ENCODE peak calls at places on chromosomes 4 and X, in six cellular contexts. U, C, S, M, I and W are unnamed samples. For H3K36me3, the result is how much of the 10 kb centered on the place peaks cover.

GRCh38 chr4:10582059-10582686 is 102.4 kb downstream of the CLNK start:
- DNase-seq in I (peak), S (no peak), U (peak), C (peak), M (peak), W (no peak)

GRCh38 chr4:139922625-139923024 is 231.4 kb downstream of the MAML3 start:
- DNase-seq in C (no peak), U (peak), M (no peak), I (no peak), S (no peak), W (no peak)

GRCh38 chr4:57850141-57850540 is 740.0 kb upstream of the IGFBP7 start:
- DNase-seq in U (no peak), M (no peak), I (no peak), S (no peak), C (no peak), W (no peak)

GRCh38 chrX:156008915-156009314 is 11.4 kb downstream of the IL9R start:
- DNase-seq in U (no peak), C (no peak), S (no peak), I (no peak), M (no peak), W (no peak)

GRCh38 chrX:110665636-110666035 is 130.0 kb downstream of the CHRDL1 start:
- DNase-seq in S (peak), M (peak), C (no peak), U (peak), I (peak), W (no peak)

GRCh38 chr4:90503677-90504076 is 376.5 kb downstream of the CCSER1 start:
- DNase-seq in M (no peak), I (no peak), C (no peak), S (no peak), U (no peak), W (no peak)

GRCh38 chr4:22969314-22969896 is 276.7 kb downstream of the GBA3 start:
- DNase-seq in U (peak), S (no peak), M (peak), C (no peak), I (no peak), W (no peak)

GRCh38 chrX:113868716-113869115 is 715.2 kb upstream of the HTR2C start:
- DNase-seq in M (no peak), C (no peak), U (no peak), I (no peak), S (no peak), W (no peak)

GRCh38 chr4:81314196-81314896 is 99.3 kb upstream of the PRKG2 start:
- DNase-seq in S (peak), C (no peak), I (peak), U (peak), M (peak), W (peak)

GRCh38 chr4:122661661-122662160 is 40.8 kb upstream of the IL21 start:
- DNase-seq in C (no peak), U (peak), S (no peak), I (no peak), M (no peak), W (no peak)

DNA sequence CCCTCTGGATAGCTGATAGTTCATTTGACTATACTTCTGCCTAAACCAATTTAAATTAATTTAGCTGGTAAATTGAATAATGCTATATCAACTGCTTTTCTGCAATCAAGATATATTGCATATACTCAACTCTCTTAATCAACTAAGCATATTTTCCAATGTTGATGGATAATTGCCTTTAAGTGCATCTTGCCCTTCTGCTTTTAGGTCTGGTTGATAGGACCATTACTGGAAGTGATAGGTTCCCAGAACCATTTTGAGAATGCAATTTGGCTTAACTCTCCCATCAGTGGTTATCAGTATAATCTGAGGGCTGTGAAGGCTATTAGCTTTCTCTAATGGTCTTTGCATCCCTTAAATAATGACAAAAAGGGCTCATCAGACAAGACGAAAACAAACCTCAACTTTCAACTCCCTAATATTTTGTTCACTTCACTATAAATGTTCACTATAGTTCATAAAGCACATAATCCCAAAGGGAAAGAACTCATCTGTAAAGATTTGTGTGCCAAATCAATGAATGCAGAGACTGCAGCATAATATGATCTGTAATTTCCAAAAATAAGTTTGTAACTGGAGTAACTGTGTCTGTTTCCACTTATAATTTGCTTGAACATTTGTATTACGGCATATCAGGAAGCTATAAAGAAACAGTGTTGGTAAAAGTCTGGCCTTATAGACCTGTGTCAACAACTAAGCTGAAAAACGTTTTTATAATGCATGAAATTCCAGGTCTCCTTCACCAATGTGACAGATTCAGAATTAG is 273.6 kb downstream of the FBXO8 start:
- DNase-seq in U (no peak), I (no peak), M (no peak), C (no peak), S (no peak), W (no peak)
- H3K4me3 ChIP-seq in U (no peak), I (no peak), M (no peak), C (no peak), S (no peak), W (no peak)

DNA sequence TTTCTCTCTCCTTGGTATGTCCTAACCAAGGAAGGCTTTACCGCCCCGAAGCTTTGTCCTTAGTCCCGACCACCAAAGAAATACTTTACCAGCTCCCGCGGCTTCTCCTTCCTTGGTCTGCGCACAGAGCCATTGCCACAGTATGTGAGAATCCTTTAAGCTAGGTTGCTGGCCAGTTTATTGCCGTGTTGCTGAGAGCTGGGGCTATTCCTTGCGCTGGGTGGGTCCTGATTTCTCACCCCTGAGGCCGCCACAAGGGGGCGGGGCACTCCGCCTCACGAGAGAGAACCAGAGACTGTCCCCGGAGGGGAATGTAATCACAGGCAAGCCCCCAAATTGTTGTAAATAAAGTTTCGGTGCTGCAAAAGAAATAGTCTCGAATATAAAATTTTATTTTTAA is 331.0 kb upstream of the PCDH10 start:
- DNase-seq in I (no peak), S (no peak), U (no peak), C (no peak), M (no peak), W (no peak)
- TF ChIP-seq CTCF in I (no peak), S (no peak), U (no peak), C (no peak), M (peak), W (peak)

DNA sequence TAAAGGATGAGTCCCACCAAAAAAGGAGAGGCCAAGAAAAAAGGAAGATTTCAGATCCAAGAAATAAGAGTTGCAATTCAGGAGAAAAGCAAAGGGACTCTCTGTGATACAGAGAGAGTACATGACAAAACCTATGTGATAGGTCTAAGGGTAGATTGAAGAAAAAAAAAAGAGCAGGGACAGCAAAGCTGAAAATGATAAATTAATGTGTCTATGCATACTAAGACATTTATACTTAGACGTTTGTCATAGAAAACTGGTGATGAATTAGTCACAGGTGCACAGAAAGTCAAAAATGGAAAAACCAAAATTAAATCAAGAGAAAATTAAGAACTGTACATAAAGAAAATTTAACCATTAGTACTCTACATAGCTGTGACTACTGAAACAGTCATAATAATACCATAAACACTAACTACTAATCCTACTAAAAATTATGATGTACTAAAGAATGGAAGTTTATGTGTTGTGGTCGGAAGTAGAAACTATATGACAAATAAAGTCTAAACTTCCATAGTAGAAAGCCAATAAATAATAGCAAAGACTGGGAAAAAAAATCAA is 9.9 kb downstream of the CENPC start:
- DNase-seq in S (no peak), U (no peak), M (no peak), C (no peak), I (no peak), W (no peak)
- H3K36me3 ChIP-seq in S (half or more), U (under half), M (under half), C (under half), I (under half), W (under half)

GRCh38 chrX:119478504-119478903 is 10.3 kb downstream of the SLC25A5 start:
- DNase-seq in I (no peak), U (no peak), M (no peak), C (no peak), S (no peak), W (no peak)

GRCh38 chrX:119475389-119476101 is 7.3 kb downstream of the SLC25A5 start:
- DNase-seq in C (no peak), U (peak), I (no peak), S (no peak), M (no peak), W (no peak)

GRCh38 chrX:119479845-119480244 is 11.6 kb downstream of the SLC25A5 start:
- DNase-seq in C (no peak), M (no peak), I (no peak), U (no peak), S (no peak), W (no peak)

GRCh38 chrX:119474615-119475388 is 6.6 kb downstream of the SLC25A5 start:
- DNase-seq in U (no peak), S (no peak), C (no peak), I (no peak), M (no peak), W (no peak)

GRCh38 chrX:119477812-119478232 is 9.6 kb downstream of the SLC25A5 start:
- DNase-seq in M (peak), I (peak), U (peak), C (no peak), S (no peak), W (peak)
- H3K4me3 ChIP-seq in M (no peak), I (no peak), U (no peak), C (no peak), S (peak), W (no peak)

DNA sequence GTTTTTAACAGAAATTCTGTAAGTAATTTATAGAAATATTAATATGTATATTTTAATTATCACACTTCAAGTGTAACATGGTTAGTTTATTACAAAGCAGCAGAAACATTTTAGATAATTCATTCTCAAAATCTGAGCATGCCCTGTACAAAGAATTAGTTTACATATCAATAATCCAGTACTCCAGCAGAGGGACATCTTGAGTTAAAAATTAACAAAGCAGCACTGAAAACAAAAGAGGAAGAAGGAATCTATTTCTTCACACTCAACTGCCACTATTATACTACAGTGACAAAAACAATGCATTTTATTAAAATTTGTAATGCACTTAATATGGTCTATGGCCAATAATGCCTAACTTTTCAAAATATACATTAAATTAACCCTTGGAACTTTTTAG is 179.1 kb upstream of the KLHL4 start:
- DNase-seq in S (no peak), U (peak), C (no peak), M (no peak), I (no peak), W (no peak)
- TF ChIP-seq CTCF in S (peak), U (peak), C (peak), M (no peak), I (peak), W (peak)

DNA sequence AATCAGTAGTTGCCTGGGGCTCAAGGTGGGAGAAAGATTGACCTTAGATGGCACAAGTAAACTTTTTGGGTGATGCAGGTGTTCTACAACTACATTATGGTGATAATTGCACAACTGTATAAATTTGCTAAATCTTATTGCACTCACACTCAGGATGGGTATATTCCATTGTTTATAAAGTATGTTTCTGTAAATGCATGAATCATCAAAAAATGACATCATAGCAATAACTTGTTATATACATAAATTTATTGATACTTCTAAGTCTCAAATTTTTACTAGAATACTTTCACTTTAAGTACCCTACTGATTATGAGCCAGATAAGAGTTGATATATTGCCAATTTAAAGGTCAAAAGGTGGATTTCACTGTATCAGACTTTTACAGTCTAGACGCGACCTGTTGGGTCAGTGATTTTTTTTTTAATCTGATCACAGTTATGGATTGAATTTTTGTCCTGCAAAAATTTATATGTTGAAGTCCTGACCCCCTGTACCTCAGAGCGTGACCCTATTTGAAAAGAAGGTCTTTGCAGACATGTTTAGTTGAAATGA is 37.4 kb upstream of the MTMR1 start:
- DNase-seq in S (no peak), M (no peak), I (no peak), U (no peak), C (no peak), W (no peak)
- H3K36me3 ChIP-seq in S (under half), M (under half), I (under half), U (under half), C (under half), W (under half)

DNA sequence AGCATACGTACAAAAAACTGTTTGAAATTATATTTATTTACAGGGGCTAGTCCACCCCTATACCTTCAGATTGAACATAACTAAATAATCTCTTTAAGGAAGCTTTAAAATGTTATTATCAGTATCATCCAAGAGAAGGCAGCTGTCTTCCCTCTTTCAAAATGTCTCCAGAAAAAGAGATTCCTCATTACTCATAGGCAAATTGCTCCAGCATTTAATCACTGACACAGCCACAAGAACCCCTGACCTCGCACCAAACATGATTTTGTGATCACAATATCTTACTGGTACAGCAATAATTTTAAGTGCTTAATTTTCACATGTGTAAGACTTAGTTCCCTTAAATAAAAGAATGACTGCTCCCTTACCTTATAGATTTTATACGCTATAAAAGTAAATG is 9.7 kb downstream of the BOD1L1 start:
- DNase-seq in S (no peak), U (no peak), M (no peak), C (no peak), I (no peak), W (no peak)
- H3K4me3 ChIP-seq in S (no peak), U (no peak), M (no peak), C (no peak), I (no peak), W (no peak)

DNA sequence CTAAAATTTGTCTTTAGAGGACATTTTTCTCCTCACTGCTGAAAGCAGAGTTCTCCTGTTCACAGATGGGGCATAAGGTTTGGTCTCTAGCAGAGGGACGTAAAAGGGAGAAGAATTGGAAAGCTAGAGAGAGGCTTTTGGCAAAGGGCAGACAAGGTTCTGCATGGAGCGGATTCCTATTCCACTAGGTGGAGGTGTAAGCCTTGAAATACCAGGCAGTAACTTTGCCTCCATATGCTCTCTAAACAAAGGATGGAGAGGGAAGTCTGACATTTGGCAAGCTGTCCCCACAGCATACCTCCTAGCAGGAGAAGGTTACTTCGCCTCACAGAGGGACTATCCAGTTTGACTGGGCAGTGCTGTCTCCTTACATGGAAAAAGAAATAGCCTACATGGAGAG is 174.7 kb downstream of the DACH2 start:
- DNase-seq in I (no peak), C (no peak), M (no peak), S (no peak), U (no peak), W (no peak)
- TF ChIP-seq CTCF in I (peak), C (no peak), M (no peak), S (no peak), U (no peak), W (no peak)